ENCODE peak calls at places on chromosomes 1 and 21, in six cellular contexts. L, V, G, D, Q and K are unnamed samples.

GRCh38 chr1:213934642-213935041 is 53.1 kb upstream of the PROX1 start:
- DNase-seq in V (no peak), L (peak; percentile 85), G (peak; percentile 94), Q (no peak), D (no peak), K (no peak)

GRCh38 chr1:7313081-7313546 is 458.0 kb upstream of the VAMP3 start:
- DNase-seq in Q (no peak), V (no peak), D (no peak), L (no peak), G (peak; percentile 50), K (no peak)

GRCh38 chr1:53266038-53266437 is 27.7 kb upstream of the MAGOH start:
- DNase-seq in G (no peak), Q (no peak), D (no peak), L (no peak), V (no peak), K (no peak)

GRCh38 chr21:38956791-38957571 is 151.3 kb downstream of the ETS2 start:
- DNase-seq in V (no peak), G (no peak), Q (no peak), L (no peak), D (no peak), K (no peak)

GRCh38 chr1:63774617-63775417 is 1.0 kb downstream of the ROR1 start:
- DNase-seq in G (peak; percentile 73), Q (no peak), V (peak; percentile 23), D (no peak), L (peak; percentile 23), K (peak; percentile 82)

GRCh38 chr1:4825841-4826450 is 171.5 kb downstream of the AJAP1 start:
- DNase-seq in V (peak; percentile 32), Q (no peak), D (no peak), L (no peak), G (no peak), K (peak; percentile 31)

GRCh38 chr1:20716232-20716631 is 1.6 kb downstream of the KIF17 start:
- DNase-seq in L (no peak), Q (no peak), V (no peak), D (no peak), G (no peak), K (no peak)

GRCh38 chr1:229022595-229023350 is 248.1 kb upstream of the RAB4A start:
- DNase-seq in G (no peak), Q (no peak), D (no peak), L (no peak), V (no peak), K (no peak)

GRCh38 chr1:35115459-35116383 is 36.5 kb downstream of the ZMYM1 start:
- DNase-seq in L (no peak), Q (no peak), G (no peak), D (no peak), V (no peak), K (no peak)